ENCODE peak calls at places on chromosomes 5 and 9, in seven cellular contexts. Z is glutamatergic neuron; X is naive thymus-derived CD8-positive, alpha-beta T cell; I is NCI-H774; M is stimulated activated CD8-positive, alpha-beta memory T cell treated with anti-CD3 and anti-CD28 coated beads, Interleukin-7, amount 100 ng/mL, for 24 hours; T is aorta; K is pancreas. J is an unnamed sample.

GRCh38 chr5:131610198-131611063 is 24.6 kb downstream of the RAPGEF6 start:
- DNase-seq in Z (no peak), X (no peak), I (no peak), M (no peak), T (no peak), K (no peak), J (no peak)

GRCh38 chr9:123710299-123710698 is 219.6 kb downstream of the DENND1A start:
- DNase-seq in Z (no peak), X (no peak), I (no peak), M (no peak), T (no peak), K (no peak), J (no peak)

GRCh38 chr5:133944263-133945230 is 23.9 kb downstream of the C5orf15 start:
- DNase-seq in Z (peak), X (peak), I (peak), M (no peak), T (no peak), K (peak), J (no peak)

GRCh38 chr9:35733109-35733541 is 659 bp downstream of the CREB3 start:
- DNase-seq in Z (no peak), X (no peak), I (no peak), M (no peak), T (no peak), K (peak), J (no peak)

GRCh38 chr5:59174248-59174844 is 591.5 kb downstream of the RAB3C start:
- DNase-seq in Z (no peak), X (peak), I (peak), M (no peak), T (no peak), K (peak), J (no peak)

GRCh38 chr9:90103771-90104170 is 499.0 kb downstream of the GADD45G start:
- DNase-seq in Z (no peak), X (no peak), I (no peak), M (no peak), T (no peak), K (no peak), J (no peak)

GRCh38 chr9:135905380-135906282 is 1.7 kb downstream of the CAMSAP1 start:
- DNase-seq in Z (no peak), X (peak), I (no peak), M (peak), T (no peak), K (no peak), J (no peak)

GRCh38 chr9:136996361-136997281 is at the start of gene CLIC3:
- DNase-seq in Z (no peak), X (peak), I (peak), M (no peak), T (no peak), K (no peak), J (no peak)

GRCh38 chr9:4887556-4887955 is 94.8 kb downstream of the RCL1 start:
- DNase-seq in Z (no peak), X (no peak), I (peak), M (no peak), T (peak), K (no peak), J (no peak)

GRCh38 chr9:111955048-111955447 is 58.4 kb downstream of the UGCG start:
- DNase-seq in Z (peak), X (no peak), I (peak), M (no peak), T (no peak), K (no peak), J (no peak)

GRCh38 chr9:123438821-123439220 is 82.8 kb downstream of the CRB2 start:
- DNase-seq in Z (no peak), X (no peak), I (no peak), M (no peak), T (peak), K (no peak), J (no peak)

GRCh38 chr5:57438162-57438561 is 44.4 kb downstream of the ACTBL2 start:
- DNase-seq in Z (no peak), X (no peak), I (no peak), M (no peak), T (no peak), K (no peak), J (no peak)

GRCh38 chr9:91927912-91928510 is 22.0 kb downstream of the ROR2 start:
- DNase-seq in Z (no peak), X (no peak), I (no peak), M (no peak), T (no peak), K (no peak), J (no peak)

GRCh38 chr5:7589800-7590199 is 193.9 kb downstream of the ADCY2 start:
- DNase-seq in Z (no peak), X (no peak), I (no peak), M (no peak), T (no peak), K (no peak), J (no peak)

GRCh38 chr5:137627293-137627692 is 108.6 kb downstream of the KLHL3 start:
- DNase-seq in Z (no peak), X (no peak), I (peak), M (no peak), T (no peak), K (peak), J (no peak)

GRCh38 chr5:103305829-103306228 is 47.3 kb downstream of the MACIR start:
- DNase-seq in Z (no peak), X (no peak), I (no peak), M (no peak), T (no peak), K (no peak), J (no peak)

GRCh38 chr9:127537014-127537413 is 75.1 kb upstream of the STXBP1 start:
- DNase-seq in Z (no peak), X (no peak), I (no peak), M (no peak), T (no peak), K (peak), J (no peak)

GRCh38 chr9:130834371-130835311 is at the start of gene ABL1:
- DNase-seq in Z (peak), X (peak), I (peak), M (peak), T (peak), K (peak), J (peak)

GRCh38 chr5:172903790-172904189 is 55.4 kb upstream of the RPL26L1 start:
- DNase-seq in Z (no peak), X (no peak), I (no peak), M (no peak), T (peak), K (peak), J (no peak)

J was measured in psoas muscle.